ENCODE peak calls at places on chromosomes 2 and 18, in seven cellular contexts. H is tibial artery; M is stomach; A is A549; C is effector memory CD4-positive, alpha-beta T cell; N is PC-3; V is colonic mucosa. U is an unnamed sample.

GRCh38 chr2:141068053-141068682 is 1062.6 kb downstream of the LRP1B start:
- DNase-seq in H (no peak), M (no peak), A (no peak), C (no peak), N (no peak), V (no peak), U (no peak)

GRCh38 chr2:35522434-35522833 is 833.1 kb upstream of the CRIM1 start:
- DNase-seq in H (no peak), M (no peak), A (no peak), C (no peak), N (no peak), V (no peak), U (no peak)

GRCh38 chr2:45274190-45274926 is 265.1 kb upstream of the SIX2 start:
- DNase-seq in H (no peak), M (peak; percentile 83), A (no peak), C (no peak), N (peak; percentile 60), V (no peak), U (no peak)

GRCh38 chr2:177625744-177626655 is 233.4 kb downstream of the AGPS start:
- DNase-seq in H (no peak), M (no peak), A (peak; percentile 7), C (no peak), N (no peak), V (no peak), U (no peak)

GRCh38 chr2:120262761-120263428 is 10.2 kb downstream of the RALB start:
- DNase-seq in H (no peak), M (no peak), A (no peak), C (no peak), N (no peak), V (no peak), U (no peak)

GRCh38 chr2:23940976-23941605 is 828 bp downstream of the UBXN2A start:
- DNase-seq in H (no peak), M (no peak), A (no peak), C (no peak), N (peak; percentile 45), V (peak; percentile 23), U (no peak)

GRCh38 chr18:8882632-8883408 is 177.5 kb downstream of the MTCL1 start:
- DNase-seq in H (no peak), M (no peak), A (peak; percentile 51), C (no peak), N (peak; percentile 93), V (no peak), U (peak; percentile 24)

GRCh38 chr2:176130153-176130916 is 830 bp downstream of the HOXD8 start:
- DNase-seq in H (no peak), M (no peak), A (peak; percentile 59), C (no peak), N (peak; percentile 43), V (no peak), U (peak; percentile 64)

GRCh38 chr2:121069434-121069969 is 215.5 kb downstream of the TFCP2L1 start:
- DNase-seq in H (no peak), M (no peak), A (no peak), C (no peak), N (no peak), V (no peak), U (no peak)

GRCh38 chr2:20186078-20186854 is 38.7 kb downstream of the SDC1 start:
- DNase-seq in H (peak; percentile 44), M (peak; percentile 56), A (peak; percentile 64), C (no peak), N (peak; percentile 68), V (peak; percentile 91), U (peak; percentile 63)

GRCh38 chr2:100856732-100857131 is 36.8 kb downstream of the NPAS2 start:
- DNase-seq in H (no peak), M (no peak), A (no peak), C (no peak), N (peak; percentile 81), V (peak; percentile 60), U (no peak)

GRCh38 chr18:6744816-6745455 is 15.4 kb downstream of the ARHGAP28 start:
- DNase-seq in H (no peak), M (no peak), A (no peak), C (no peak), N (no peak), V (no peak), U (no peak)

GRCh38 chr2:2689313-2689712 is 358.2 kb upstream of the MYT1L start:
- DNase-seq in H (no peak), M (no peak), A (no peak), C (no peak), N (no peak), V (no peak), U (no peak)

GRCh38 chr2:241613018-241613780 is 23.8 kb downstream of the THAP4 start:
- DNase-seq in H (no peak), M (no peak), A (no peak), C (no peak), N (no peak), V (no peak), U (peak; percentile 12)

GRCh38 chr2:63424329-63425078 is 163.8 kb downstream of the WDPCP start:
- DNase-seq in H (no peak), M (no peak), A (peak; percentile 64), C (no peak), N (peak; percentile 85), V (no peak), U (peak; percentile 19)

GRCh38 chr2:21774691-21775090 is 650.9 kb downstream of the TDRD15 start:
- DNase-seq in H (no peak), M (no peak), A (no peak), C (no peak), N (no peak), V (no peak), U (no peak)

GRCh38 chr2:20633794-20634259 is 17.1 kb downstream of the HS1BP3 start:
- DNase-seq in H (no peak), M (peak; percentile 83), A (no peak), C (no peak), N (no peak), V (peak; percentile 74), U (no peak)

GRCh38 chr2:168181825-168182224 is 65.6 kb downstream of the STK39 start:
- DNase-seq in H (no peak), M (no peak), A (no peak), C (no peak), N (peak; percentile 52), V (no peak), U (no peak)

GRCh38 chr2:55842009-55842408 is 81.6 kb downstream of the EFEMP1 start:
- DNase-seq in H (no peak), M (no peak), A (peak; percentile 92), C (no peak), N (peak; percentile 82), V (no peak), U (peak; percentile 53)

GRCh38 chr18:79221136-79221535 is 151.9 kb downstream of the ATP9B start:
- DNase-seq in H (no peak), M (no peak), A (no peak), C (no peak), N (no peak), V (no peak), U (no peak)

GRCh38 chr18:51578403-51578980 is 381.0 kb upstream of the MEX3C start:
- DNase-seq in H (no peak), M (no peak), A (no peak), C (no peak), N (no peak), V (no peak), U (no peak)

GRCh38 chr2:44130441-44130840 is 38.2 kb upstream of the PPM1B start:
- DNase-seq in H (no peak), M (no peak), A (peak; percentile 53), C (no peak), N (no peak), V (no peak), U (no peak)

GRCh38 chr2:7031424-7032245 is 114.4 kb downstream of the RNF144A start:
- DNase-seq in H (no peak), M (peak; percentile 95), A (peak; percentile 66), C (peak; percentile 49), N (peak; percentile 100), V (peak; percentile 96), U (no peak)

GRCh38 chr2:240564191-240564570 is 4.0 kb downstream of the DUSP28 start:
- DNase-seq in H (no peak), M (no peak), A (no peak), C (no peak), N (no peak), V (no peak), U (peak; percentile 35)
- H3K4me1 ChIP-seq in H (peaks cover 47% of the 10 kb centered on the region), M (peaks cover 75% of the 10 kb centered on the region), A (peaks cover 47% of the 10 kb centered on the region), C (peaks cover 78% of the 10 kb centered on the region), N (peaks cover 58% of the 10 kb centered on the region), V (peaks cover 26% of the 10 kb centered on the region), U (peaks cover 65% of the 10 kb centered on the region)

DNA sequence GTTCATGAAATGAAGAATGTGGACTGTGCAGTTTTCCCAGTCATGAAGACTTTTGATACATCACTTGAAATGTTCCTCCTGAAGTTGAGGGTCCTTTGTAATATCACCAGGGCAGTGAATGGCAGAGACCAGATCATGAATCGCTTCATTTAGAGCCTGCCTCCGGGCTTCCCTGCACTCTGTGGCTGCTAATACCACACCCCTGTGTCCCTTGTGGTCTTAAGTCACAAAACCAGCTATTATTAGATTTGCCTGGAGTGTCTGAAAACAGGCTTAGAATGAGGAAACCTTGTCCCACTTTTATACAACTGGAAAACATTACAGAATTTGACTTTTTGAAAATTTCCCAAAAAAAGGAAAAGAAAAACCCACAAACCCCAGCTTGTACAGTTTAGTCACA is 147.9 kb downstream of the MGAT5 start:
- DNase-seq in H (peak; percentile 65), M (no peak), A (no peak), C (no peak), N (no peak), V (no peak), U (no peak)
- H3K4me3 ChIP-seq in H (no peak overlapping the region), M (no peak overlapping the region), A (no peak overlapping the region), C (no peak overlapping the region), N (no peak overlapping the region), V (no peak overlapping the region), U (no peak overlapping the region)

GRCh38 chr18:10453885-10454772 is at the start of gene APCDD1:
- DNase-seq in H (peak; percentile 73), M (peak; percentile 64), A (no peak), C (no peak), N (no peak), V (peak; percentile 60), U (no peak)
- H3K9me3 ChIP-seq in H (no peaks in the 10 kb centered on the region), M (no peaks in the 10 kb centered on the region), A (no peaks in the 10 kb centered on the region), C (no peaks in the 10 kb centered on the region), N (no peaks in the 10 kb centered on the region), V (no peaks in the 10 kb centered on the region), U (no peaks in the 10 kb centered on the region)

GRCh38 chr2:237892936-237893595 is 33.6 kb downstream of the RAMP1 start:
- DNase-seq in H (no peak), M (no peak), A (no peak), C (no peak), N (no peak), V (no peak), U (no peak)
- H3K4me1 ChIP-seq in H (peaks cover 96% of the 10 kb centered on the region), M (peaks cover 4% of the 10 kb centered on the region), A (peaks cover 7% of the 10 kb centered on the region), C (peaks cover 2% of the 10 kb centered on the region), N (peaks cover 5% of the 10 kb centered on the region), V (no peaks in the 10 kb centered on the region), U (peaks cover 25% of the 10 kb centered on the region)

GRCh38 chr2:85447222-85447585 is 28.7 kb downstream of the SH2D6 start:
- DNase-seq in H (no peak), M (no peak), A (no peak), C (no peak), N (no peak), V (no peak), U (no peak)

GRCh38 chr2:85452237-85452636 is 33.7 kb downstream of the SH2D6 start:
- DNase-seq in H (no peak), M (no peak), A (no peak), C (no peak), N (no peak), V (no peak), U (no peak)

GRCh38 chr2:85445316-85446295 is 27.1 kb downstream of the SH2D6 start:
- DNase-seq in H (no peak), M (no peak), A (peak; percentile 67), C (no peak), N (no peak), V (no peak), U (no peak)

GRCh38 chr2:85446296-85447221 is 28.0 kb downstream of the SH2D6 start:
- DNase-seq in H (no peak), M (no peak), A (no peak), C (no peak), N (no peak), V (no peak), U (no peak)

GRCh38 chr2:85448840-85449588 is 30.5 kb downstream of the SH2D6 start:
- DNase-seq in H (no peak), M (no peak), A (no peak), C (no peak), N (no peak), V (no peak), U (no peak)
- H3K4me3 ChIP-seq in H (no peak overlapping the region), M (no peak overlapping the region), A (no peak overlapping the region), C (no peak overlapping the region), N (no peak overlapping the region), V (no peak overlapping the region), U (no peak overlapping the region)